ENCODE peak calls at places on chromosomes 12 and 14, in eight cellular contexts. P is activated CD4-positive, alpha-beta T cell treated with anti-CD3 and anti-CD28 coated beads for 48 hours; E is A549; R is GM20000; N is CD4-positive, alpha-beta T cell; F is Right ventricle myocardium superior; A is effector memory CD8-positive, alpha-beta T cell; W is stimulated activated naive B cell treated with anti-CD40 and anti-IgM and Interleukin-4, amounts not matched to agents 10 μg/mL and 1 μg/mL and 100 μg/mL, for 72 hours. L is an unnamed sample.
A peak's percentile ranks its signal among the peaks of the same experiment; 100 is the strongest.

GRCh38 chr12:58895053-58895452 is 25.3 kb downstream of the LRIG3 start:
- DNase-seq in N (no peak), F (no peak), E (no peak), P (no peak), R (no peak), W (no peak), A (no peak), L (no peak)

GRCh38 chr12:38886064-38886463 is 19.3 kb downstream of the CPNE8 start:
- DNase-seq in F (peak; percentile 52), N (no peak), P (peak; percentile 34), A (no peak), E (no peak), R (no peak), W (no peak), L (no peak)

GRCh38 chr12:52617403-52617785 is 965 bp downstream of the KRT73 start:
- DNase-seq in R (no peak), P (no peak), A (no peak), E (no peak), N (no peak), F (no peak), W (no peak), L (no peak)

GRCh38 chr12:56571131-56571530 is 49.5 kb downstream of the RBMS2 start:
- DNase-seq in P (no peak), A (no peak), W (no peak), F (no peak), R (no peak), N (no peak), E (no peak), L (peak; percentile 93)

GRCh38 chr12:17348311-17348710 is 741.7 kb downstream of the RERGL start:
- DNase-seq in A (no peak), P (no peak), F (no peak), E (no peak), N (no peak), W (no peak), R (no peak), L (no peak)

GRCh38 chr12:76688001-76688400 is 75.9 kb upstream of the ZDHHC17 start:
- DNase-seq in N (no peak), W (no peak), R (no peak), P (no peak), A (no peak), E (no peak), F (no peak), L (no peak)

GRCh38 chr14:35366048-35366428 is 38.5 kb downstream of the NFKBIA start:
- DNase-seq in A (no peak), N (no peak), P (peak; percentile 60), F (peak; percentile 57), R (no peak), W (no peak), E (no peak), L (peak; percentile 62)

GRCh38 chr12:74449872-74450271 is 87.8 kb upstream of the ATXN7L3B start:
- DNase-seq in F (no peak), W (no peak), N (no peak), A (no peak), R (no peak), E (no peak), P (no peak), L (no peak)

GRCh38 chr12:103495783-103496456 is at the start of gene C12orf42:
- DNase-seq in E (peak; percentile 80), W (peak; percentile 31), A (peak; percentile 3), R (peak; percentile 71), P (peak; percentile 62), N (peak; percentile 34), F (peak; percentile 41), L (no peak)

GRCh38 chr14:74875941-74876913 is at the start of gene PROX2:
- DNase-seq in F (no peak), R (no peak), E (no peak), A (no peak), P (peak; percentile 31), N (peak; percentile 46), W (no peak), L (no peak)

L was measured in trophoblast cell.